ENCODE peak calls at places on chromosome X, in seven cellular contexts. K is uterus, Z is fibroblast of lung, S is heart left ventricle, N is endodermal cell, J is retinal pigment epithelial cell, L is PC-3. W is an unnamed sample.

GRCh38 chrX:9503261-9503660 is 38.4 kb downstream of the TBL1X start:
- DNase-seq in L (no peak), K (no peak), N (no peak), Z (no peak), S (no peak), J (no peak), W (no peak)

GRCh38 chrX:63918611-63919010 is 133.6 kb upstream of the ARHGEF9 start:
- DNase-seq in J (no peak), K (no peak), N (peak; percentile 55), L (no peak), S (peak; percentile 15), Z (no peak), W (no peak)

GRCh38 chrX:153488231-153488914 is 6.4 kb upstream of the BGN start:
- DNase-seq in S (peak; percentile 73), Z (peak; percentile 72), K (no peak), N (peak; percentile 58), J (no peak), L (no peak), W (peak; percentile 62)

GRCh38 chrX:105662248-105662647 is 160.1 kb upstream of the NRK start:
- DNase-seq in K (no peak), Z (no peak), J (no peak), N (no peak), S (no peak), L (peak; percentile 75), W (no peak)

GRCh38 chrX:154308108-154308946 is 12.7 kb downstream of the TKTL1 start:
- DNase-seq in S (peak; percentile 54), L (peak; percentile 73), J (no peak), N (peak; percentile 93), Z (peak; percentile 11), K (peak; percentile 57), W (peak; percentile 55)

GRCh38 chrX:119230850-119231249 is 5.2 kb upstream of the PGRMC1 start:
- DNase-seq in L (no peak), Z (peak; percentile 34), J (no peak), S (no peak), N (no peak), K (no peak), W (no peak)

GRCh38 chrX:40420899-40421729 is 159.7 kb upstream of the ATP6AP2 start:
- DNase-seq in Z (peak; percentile 77), J (peak; percentile 39), L (no peak), K (no peak), N (peak; percentile 58), S (peak; percentile 9), W (peak; percentile 7)

GRCh38 chrX:37830371-37830770 is 17.0 kb downstream of the DYNLT3 start:
- DNase-seq in Z (no peak), L (no peak), K (no peak), S (no peak), J (no peak), N (no peak), W (no peak)

GRCh38 chrX:46305431-46305830 is 239.8 kb downstream of the ZNF674 start:
- DNase-seq in N (no peak), K (no peak), L (no peak), Z (no peak), J (no peak), S (no peak), W (no peak)

GRCh38 chrX:76148011-76148665 is 24.7 kb upstream of the PBDC1 start:
- DNase-seq in N (peak; percentile 44), J (no peak), S (no peak), L (peak; percentile 76), K (no peak), Z (peak; percentile 52), W (peak; percentile 13)

GRCh38 chrX:57366430-57366829 is 79.9 kb downstream of the FAAH2 start:
- DNase-seq in L (no peak), J (no peak), Z (no peak), S (no peak), K (no peak), N (no peak), W (no peak)

GRCh38 chrX:13369541-13370140 is 49.8 kb upstream of the ATXN3L start:
- DNase-seq in S (no peak), Z (no peak), N (no peak), K (no peak), J (no peak), L (no peak), W (no peak)

GRCh38 chrX:19556202-19556601 is 40.9 kb upstream of the MAP3K15 start:
- DNase-seq in S (no peak), Z (no peak), K (no peak), L (no peak), N (no peak), J (no peak), W (no peak)

GRCh38 chrX:10781847-10782530 is 161.6 kb upstream of the MID1 start:
- DNase-seq in N (no peak), K (no peak), L (peak; percentile 51), Z (peak; percentile 7), S (no peak), J (no peak), W (no peak)

GRCh38 chrX:45803383-45803921 is 602.8 kb upstream of the DIPK2B start:
- DNase-seq in S (no peak), Z (peak; percentile 95), N (no peak), K (no peak), J (no peak), L (peak; percentile 95), W (peak; percentile 81)

GRCh38 chrX:152915541-152916241 is 17.8 kb downstream of the ZNF185 start:
- DNase-seq in Z (peak; percentile 64), J (no peak), K (peak; percentile 50), S (no peak), L (peak; percentile 78), N (peak; percentile 82), W (peak; percentile 33)

GRCh38 chrX:111447298-111447697 is 35.3 kb upstream of the DCX start:
- DNase-seq in Z (peak; percentile 5), S (peak; percentile 4), J (no peak), K (no peak), N (peak; percentile 80), L (peak; percentile 22), W (peak; percentile 0)

GRCh38 chrX:9928083-9928482 is 39.1 kb upstream of the CLDN34 start:
- DNase-seq in S (no peak), Z (no peak), L (no peak), J (no peak), K (no peak), N (peak; percentile 83), W (no peak)

GRCh38 chrX:84339507-84340364 is 151.7 kb upstream of the RPS6KA6 start:
- DNase-seq in L (peak; percentile 54), K (no peak), N (no peak), S (no peak), Z (no peak), J (no peak), W (peak; percentile 34)
- TF ChIP-seq CTCF in L (peak; percentile 72), K (no peak), N (peak; percentile 80), S (peak; percentile 40), Z (peak; percentile 56), J (peak; percentile 59), W (peak; percentile 52)

GRCh38 chrX:48520455-48520854 is 1.2 kb upstream of the EBP start:
- DNase-seq in S (no peak), J (no peak), K (no peak), N (no peak), Z (no peak), L (no peak), W (no peak)

GRCh38 chrX:48522291-48522690 is 683 bp downstream of the EBP start:
- DNase-seq in L (no peak), N (no peak), J (no peak), S (no peak), K (no peak), Z (no peak), W (no peak)

GRCh38 chrX:48523682-48524081 is 2.1 kb downstream of the EBP start:
- DNase-seq in Z (no peak), K (no peak), S (no peak), L (no peak), N (no peak), J (no peak), W (no peak)

GRCh38 chrX:48521353-48522243 is at the start of gene EBP:
- DNase-seq in L (peak; percentile 97), K (peak; percentile 85), Z (peak; percentile 81), S (peak; percentile 86), J (peak; percentile 42), N (peak; percentile 96), W (peak; percentile 84)

DNA sequence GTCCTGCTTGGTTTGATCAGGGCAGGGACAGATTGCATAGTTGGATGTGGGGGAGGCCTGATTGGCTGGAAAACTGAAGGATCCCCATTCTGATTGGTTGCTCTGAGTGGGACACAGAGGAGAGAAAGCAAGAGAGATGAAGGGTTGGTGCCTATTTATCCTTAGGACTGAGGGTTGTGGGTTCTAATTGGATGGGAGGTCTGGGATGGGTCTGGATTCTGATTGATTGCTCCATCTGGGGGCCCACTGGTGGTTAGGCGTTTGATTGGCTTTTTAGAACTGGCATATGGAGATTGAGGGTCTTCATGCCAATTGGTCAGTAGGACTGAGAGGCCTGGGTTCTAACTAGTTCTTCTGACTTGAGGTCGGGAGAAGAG is 644 bp upstream of the EBP start:
- DNase-seq in S (no peak), Z (no peak), L (no peak), K (no peak), N (no peak), J (no peak), W (no peak)
- H3K4me3 ChIP-seq in S (peak overlapping the region; percentile 54), Z (peak overlapping the region; percentile 64), L (peak overlapping the region; percentile 94), K (no peak overlapping the region), N (peak overlapping the region; percentile 75), J (peak overlapping the region; percentile 70), W (peak overlapping the region; percentile 57)

GRCh38 chrX:124097116-124097515 is 135.6 kb downstream of the STAG2 start:
- DNase-seq in J (no peak), Z (no peak), K (no peak), S (no peak), N (no peak), L (no peak), W (no peak)

GRCh38 chrX:124103966-124104365 is 142.5 kb downstream of the STAG2 start:
- DNase-seq in L (no peak), S (no peak), K (no peak), J (no peak), N (no peak), Z (no peak), W (no peak)

GRCh38 chrX:124093222-124093621 is 131.7 kb downstream of the STAG2 start:
- DNase-seq in J (no peak), L (no peak), K (no peak), Z (no peak), S (no peak), N (no peak), W (no peak)

GRCh38 chrX:124098089-124098488 is 136.6 kb downstream of the STAG2 start:
- DNase-seq in N (no peak), S (no peak), Z (peak; percentile 44), J (peak; percentile 6), L (peak; percentile 53), K (no peak), W (peak; percentile 48)
- TF ChIP-seq CTCF in N (peak; percentile 83), S (peak; percentile 46), Z (peak; percentile 46), J (peak; percentile 56), L (peak; percentile 68), K (no peak), W (peak; percentile 46)

DNA sequence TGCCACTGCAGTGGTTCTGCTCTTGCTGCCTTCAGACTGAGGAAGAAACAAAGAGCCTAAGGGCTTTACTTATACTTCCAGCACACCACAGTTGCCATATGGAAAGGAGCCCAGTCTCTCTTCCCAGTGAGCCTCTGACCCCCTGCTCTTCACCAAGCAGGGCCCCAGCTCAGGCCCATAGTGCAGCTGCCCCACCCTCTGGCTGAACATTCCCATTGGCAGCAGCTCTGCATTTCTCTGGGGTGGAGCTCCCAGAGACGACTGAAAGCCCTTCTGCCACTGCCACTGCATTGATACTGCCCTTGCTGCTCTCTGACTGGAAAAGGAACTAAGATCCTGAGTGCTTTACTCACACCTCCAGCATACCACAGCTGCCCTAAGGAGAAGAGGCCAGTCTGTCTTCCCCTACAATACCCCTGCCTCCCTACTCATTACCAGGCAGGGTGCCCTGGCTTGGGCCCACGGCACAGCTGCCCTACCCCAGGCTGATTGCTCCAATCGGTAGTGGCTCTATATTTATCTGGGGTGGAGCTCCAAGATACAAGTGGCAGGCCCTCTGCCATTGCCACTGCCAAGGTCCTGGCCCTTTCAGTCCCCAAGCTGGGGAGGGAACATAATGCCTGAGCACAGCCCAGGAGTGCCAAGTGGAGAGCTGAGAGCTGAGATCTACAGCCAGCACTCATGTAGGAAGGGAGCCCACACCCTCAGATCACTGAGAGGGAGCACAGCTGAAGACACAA is 36.1 kb downstream of the AWAT2 start:
- DNase-seq in S (peak; percentile 40), N (no peak), Z (no peak), L (no peak), J (no peak), K (no peak), W (peak; percentile 58)
- H3K4me3 ChIP-seq in S (no peak overlapping the region), N (no peak overlapping the region), Z (no peak overlapping the region), L (no peak overlapping the region), J (no peak overlapping the region), K (no peak overlapping the region), W (no peak overlapping the region)